ENCODE peak calls at places on chromosome 22, in six cellular contexts. S is heart right ventricle, N is aorta, D is astrocyte, X is sigmoid colon, R is mesendoderm. J is an unnamed sample.

GRCh38 chr22:21642584-21643448 is 714 bp downstream of the SDF2L1 start:
- DNase-seq in S (peak; percentile 30), N (peak; percentile 66), D (no peak), X (no peak), R (peak; percentile 87), J (peak; percentile 70)

GRCh38 chr22:40449676-40450035 is 79.3 kb downstream of the SGSM3 start:
- DNase-seq in S (no peak), N (no peak), D (peak; percentile 72), X (no peak), R (no peak), J (no peak)

GRCh38 chr22:35148381-35148780 is 82.4 kb downstream of the ISX start:
- DNase-seq in S (no peak), N (no peak), D (no peak), X (no peak), R (no peak), J (no peak)

GRCh38 chr22:43860126-43860525 is 2.2 kb downstream of the SULT4A1 start:
- DNase-seq in S (no peak), N (no peak), D (no peak), X (peak; percentile 42), R (no peak), J (no peak)

GRCh38 chr22:50714150-50714549 is 23.9 kb upstream of the ACR start:
- DNase-seq in S (no peak), N (no peak), D (no peak), X (no peak), R (no peak), J (no peak)

GRCh38 chr22:42990131-42990838 is 24.7 kb downstream of the PACSIN2 start:
- DNase-seq in S (no peak), N (peak; percentile 69), D (peak; percentile 87), X (peak; percentile 71), R (peak; percentile 80), J (no peak)

GRCh38 chr22:42151924-42152635 is 21.5 kb upstream of the CYP2D6 start:
- DNase-seq in S (no peak), N (no peak), D (no peak), X (no peak), R (no peak), J (no peak)

GRCh38 chr22:35552186-35552842 is 11.7 kb downstream of the RASD2 start:
- DNase-seq in S (no peak), N (no peak), D (no peak), X (no peak), R (peak; percentile 78), J (peak; percentile 83)

GRCh38 chr22:21567456-21568206 is at the start of gene UBE2L3:
- DNase-seq in S (peak; percentile 86), N (peak; percentile 89), D (peak; percentile 63), X (peak; percentile 88), R (peak; percentile 94), J (peak; percentile 81)

GRCh38 chr22:23240639-23241389 is 60.5 kb downstream of the BCR start:
- DNase-seq in S (no peak), N (peak; percentile 32), D (no peak), X (no peak), R (peak; percentile 84), J (peak; percentile 25)

GRCh38 chr22:35842954-35843353 is 125.3 kb downstream of the APOL5 start:
- DNase-seq in S (no peak), N (no peak), D (peak; percentile 11), X (no peak), R (peak; percentile 71), J (no peak)

GRCh38 chr22:23837911-23838685 is 708 bp downstream of the DERL3 start:
- DNase-seq in S (no peak), N (peak; percentile 52), D (no peak), X (no peak), R (peak; percentile 29), J (no peak)

GRCh38 chr22:40578171-40578570 is 58.3 kb downstream of the MRTFA start:
- DNase-seq in S (no peak), N (no peak), D (no peak), X (no peak), R (no peak), J (no peak)

GRCh38 chr22:43292633-43293025 is 50.5 kb downstream of the SCUBE1 start:
- DNase-seq in S (no peak), N (no peak), D (no peak), X (no peak), R (no peak), J (no peak)

GRCh38 chr22:46795845-46796565 is 33.6 kb downstream of the TBC1D22A start:
- DNase-seq in S (no peak), N (no peak), D (no peak), X (peak; percentile 46), R (no peak), J (no peak)

GRCh38 chr22:33919591-33920501 is at the start of gene LARGE1:
- DNase-seq in S (peak; percentile 54), N (peak; percentile 69), D (no peak), X (peak; percentile 79), R (peak; percentile 57), J (no peak)

GRCh38 chr22:23566716-23567475 is 13.2 kb downstream of the IGLL1 start:
- DNase-seq in S (no peak), N (peak; percentile 43), D (no peak), X (no peak), R (no peak), J (no peak)

GRCh38 chr22:46625843-46626349 is 5.7 kb downstream of the GRAMD4 start:
- DNase-seq in S (peak; percentile 14), N (no peak), D (no peak), X (no peak), R (no peak), J (no peak)

GRCh38 chr22:42743501-42743991 is 22.9 kb upstream of the A4GALT start:
- DNase-seq in S (peak; percentile 91), N (peak; percentile 93), D (no peak), X (peak; percentile 95), R (no peak), J (no peak)

GRCh38 chr22:24175160-24175808 is 6.0 kb upstream of the SUSD2 start:
- DNase-seq in S (peak; percentile 88), N (peak; percentile 92), D (peak; percentile 23), X (peak; percentile 94), R (peak; percentile 84), J (peak; percentile 55)

GRCh38 chr22:22569218-22569617 is 10.2 kb upstream of the PRAME start:
- DNase-seq in S (no peak), N (no peak), D (no peak), X (no peak), R (no peak), J (no peak)

GRCh38 chr22:41263704-41264103 is 22.3 kb downstream of the RANGAP1 start:
- DNase-seq in S (no peak), N (no peak), D (no peak), X (no peak), R (no peak), J (no peak)

GRCh38 chr22:40668611-40669390 is 10.5 kb upstream of the MCHR1 start:
- DNase-seq in S (no peak), N (no peak), D (peak; percentile 88), X (no peak), R (peak; percentile 72), J (no peak)

GRCh38 chr22:42584364-42584940 is 30.2 kb downstream of the POLDIP3 start:
- DNase-seq in S (no peak), N (no peak), D (no peak), X (no peak), R (no peak), J (no peak)

GRCh38 chr22:45612451-45612901 is 59.2 kb upstream of the ATXN10 start:
- DNase-seq in S (peak; percentile 48), N (peak; percentile 86), D (peak; percentile 84), X (peak; percentile 84), R (no peak), J (peak; percentile 13)

GRCh38 chr22:25760294-25760693 is 18.3 kb downstream of the MYO18B start:
- DNase-seq in S (no peak), N (no peak), D (peak; percentile 41), X (no peak), R (no peak), J (no peak)

DNA sequence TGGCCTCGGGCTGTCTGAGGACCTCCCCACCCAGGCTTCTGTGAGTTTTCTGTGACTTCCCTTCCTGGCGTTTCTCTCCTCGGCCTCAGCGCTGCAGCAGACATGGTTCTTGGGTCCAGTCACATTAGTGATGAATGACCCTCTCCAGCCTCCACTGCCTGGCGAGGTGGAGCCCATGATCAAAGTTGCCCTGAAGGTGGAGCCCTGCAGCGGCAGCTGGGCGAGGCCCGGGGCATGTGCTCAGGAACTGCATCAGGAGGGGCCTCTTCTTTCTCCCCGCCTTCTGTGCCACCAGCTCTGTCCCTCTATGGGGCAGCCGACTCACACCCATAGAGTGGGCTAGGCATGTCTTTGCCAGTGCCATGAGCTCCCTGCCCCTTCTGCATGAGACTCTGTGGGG is 1079.7 kb downstream of the TBC1D22A start:
- DNase-seq in S (no peak), N (no peak), D (no peak), X (no peak), R (peak; percentile 19), J (no peak)
- H3K27ac ChIP-seq in S (no peak overlapping the region), N (no peak overlapping the region), D (no peak overlapping the region), X (no peak overlapping the region), R (no peak overlapping the region), J (no peak overlapping the region)

GRCh38 chr22:31637938-31638618 is 23.9 kb downstream of the PISD start:
- DNase-seq in S (no peak), N (peak; percentile 77), D (no peak), X (no peak), R (no peak), J (no peak)
- H3K4me3 ChIP-seq in S (peak overlapping the region; percentile 31), N (no peak overlapping the region), D (no peak overlapping the region), X (no peak overlapping the region), R (no peak overlapping the region), J (no peak overlapping the region)

DNA sequence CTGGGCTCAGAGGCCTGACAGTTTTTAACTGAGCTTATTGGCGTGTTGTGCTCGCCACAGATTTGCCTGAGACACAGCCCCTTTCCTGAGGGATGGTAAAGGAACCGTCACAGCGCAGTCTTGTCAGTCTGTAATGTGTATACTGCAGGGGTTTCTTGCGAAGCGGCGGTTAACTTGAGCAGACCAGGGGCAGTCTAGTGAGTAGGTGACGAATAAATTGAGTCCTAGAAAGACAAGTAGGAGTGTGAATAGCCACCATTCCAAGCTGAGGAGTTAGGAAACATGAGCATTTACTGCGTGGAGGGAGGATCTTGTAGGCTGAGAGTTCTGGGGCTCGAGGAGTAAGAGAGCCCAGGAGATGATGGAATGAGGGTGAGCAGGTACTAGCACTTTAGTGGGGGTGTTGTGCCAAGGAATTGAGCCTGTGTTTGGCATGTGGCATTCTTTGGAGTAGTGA is 1.4 kb downstream of the MED15 start:
- DNase-seq in S (no peak), N (no peak), D (no peak), X (no peak), R (no peak), J (no peak)
- H3K4me1 ChIP-seq in S (peaks cover 52% of the 10 kb centered on the region), N (peaks cover 5% of the 10 kb centered on the region), D (peaks cover 38% of the 10 kb centered on the region), X (peaks cover 46% of the 10 kb centered on the region), R (peaks cover 8% of the 10 kb centered on the region), J (peaks cover 55% of the 10 kb centered on the region)

DNA sequence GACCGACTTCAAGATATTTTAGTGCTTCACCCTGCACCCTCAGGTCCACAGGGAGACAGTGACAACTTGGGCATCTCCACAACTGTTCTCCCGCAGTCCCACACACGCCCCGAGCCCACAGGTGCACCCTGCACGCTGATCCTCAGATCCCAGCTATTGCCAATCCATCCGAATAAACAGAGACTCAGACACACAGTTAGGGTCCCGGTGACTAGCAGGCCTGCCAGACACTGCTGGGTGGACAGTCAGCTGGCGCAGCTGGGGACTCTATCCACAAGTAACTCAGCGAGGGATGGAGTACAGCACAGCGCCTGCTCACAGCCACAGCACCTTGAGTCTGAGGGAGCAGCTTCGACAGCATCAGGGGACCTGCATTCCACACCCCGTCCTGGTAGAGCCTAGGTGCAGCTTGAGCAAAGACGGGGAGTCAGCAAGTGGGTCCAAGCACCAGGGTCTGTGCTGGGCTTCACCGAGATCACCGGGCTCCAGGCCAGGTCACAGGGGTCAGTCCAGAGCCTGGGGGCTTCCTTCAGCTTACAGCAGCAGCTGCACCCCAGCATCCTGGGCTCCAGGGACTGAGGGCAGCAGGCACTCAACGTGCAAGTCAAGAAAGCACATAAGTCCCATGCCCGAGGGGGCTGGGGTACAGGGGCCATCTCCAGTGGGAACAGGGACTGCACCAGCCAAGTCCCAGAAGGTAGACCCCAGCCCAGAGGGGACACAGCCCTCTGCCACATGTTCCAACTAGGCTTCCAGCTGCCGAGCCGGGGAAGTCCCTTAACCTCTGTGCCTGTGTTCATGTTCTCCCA is 7.6 kb downstream of the RPL3 start:
- DNase-seq in S (no peak), N (no peak), D (no peak), X (no peak), R (peak; percentile 48), J (no peak)
- H3K27ac ChIP-seq in S (no peak overlapping the region), N (no peak overlapping the region), D (no peak overlapping the region), X (no peak overlapping the region), R (peak overlapping the region; percentile 0), J (no peak overlapping the region)

J was measured in CD4-positive, alpha-beta memory T cell.